ENCODE peak calls at places on chromosomes 5 and 9, in five cellular contexts. I, M, E, R and Z are unnamed samples.

GRCh38 chr5:32413466-32414263 is 30.9 kb downstream of the ZFR start:
- DNase-seq in R (no peak), I (no peak), M (no peak), E (no peak), Z (no peak)

GRCh38 chr5:135036405-135036804 is 2.4 kb upstream of the PITX1 start:
- DNase-seq in I (no peak), R (no peak), M (no peak), E (no peak), Z (no peak)

GRCh38 chr5:158436271-158437065 is 577.5 kb upstream of the CLINT1 start:
- DNase-seq in I (no peak), R (no peak), E (no peak), M (no peak), Z (no peak)

GRCh38 chr5:149271717-149272558 is at the start of gene AFAP1L1:
- DNase-seq in E (peak), R (no peak), I (no peak), M (no peak), Z (peak)

GRCh38 chr5:1851290-1851934 is 31.3 kb downstream of the IRX4 start:
- DNase-seq in I (no peak), E (no peak), R (no peak), M (no peak), Z (no peak)

GRCh38 chr5:153623906-153624765 is 133.7 kb downstream of the GRIA1 start:
- DNase-seq in R (no peak), M (peak), I (no peak), E (no peak), Z (no peak)

GRCh38 chr9:113921366-113921765 is 45.3 kb downstream of the ZNF618 start:
- DNase-seq in M (no peak), I (no peak), E (no peak), R (no peak), Z (no peak)

GRCh38 chr9:6660512-6660911 is 15.0 kb upstream of the GLDC start:
- DNase-seq in M (no peak), R (no peak), I (no peak), E (no peak), Z (no peak)

GRCh38 chr5:14268236-14268701 is 125.1 kb downstream of the TRIO start:
- DNase-seq in I (no peak), E (peak), R (no peak), M (peak), Z (peak)

GRCh38 chr5:158423623-158424200 is 564.8 kb upstream of the CLINT1 start:
- DNase-seq in E (no peak), M (no peak), I (no peak), R (no peak), Z (no peak)

GRCh38 chr5:60740322-60740721 is 40.4 kb upstream of the DEPDC1B start:
- DNase-seq in I (no peak), E (no peak), R (no peak), M (no peak), Z (no peak)

GRCh38 chr5:79070002-79070567 is 518 bp downstream of the BHMT2 start:
- DNase-seq in R (no peak), M (no peak), E (no peak), I (no peak), Z (peak)

GRCh38 chr5:111746791-111747190 is 10.2 kb downstream of the NREP start:
- DNase-seq in E (no peak), I (no peak), M (no peak), R (no peak), Z (no peak)

GRCh38 chr5:151596839-151597539 is 5.9 kb upstream of the FAT2 start:
- DNase-seq in R (no peak), E (no peak), M (no peak), I (no peak), Z (peak)

GRCh38 chr5:154465169-154465568 is 12.9 kb downstream of the HAND1 start:
- DNase-seq in M (no peak), R (no peak), E (peak), I (no peak), Z (peak)

GRCh38 chr9:113602126-113603119 is 138.9 kb downstream of the RGS3 start:
- DNase-seq in R (no peak), M (peak), E (peak), I (peak), Z (peak)

GRCh38 chr5:127833999-127834953 is 131.1 kb downstream of the CCDC192 start:
- DNase-seq in R (no peak), E (no peak), I (no peak), M (no peak), Z (no peak)

GRCh38 chr9:21958833-21959232 is 35.4 kb downstream of the CDKN2A start:
- DNase-seq in E (no peak), R (no peak), M (no peak), I (no peak), Z (no peak)

GRCh38 chr9:96033896-96034295 is 158.4 kb downstream of the ERCC6L2 start:
- DNase-seq in R (no peak), E (no peak), M (no peak), I (no peak), Z (no peak)

GRCh38 chr5:218457-219289 is 553 bp downstream of the SDHA start:
- DNase-seq in R (no peak), M (peak), I (no peak), E (no peak), Z (peak)

GRCh38 chr9:123127512-123128075 is 94.1 kb downstream of the GPR21 start:
- DNase-seq in I (no peak), M (no peak), E (no peak), R (no peak), Z (no peak)

GRCh38 chr9:74630228-74630627 is 133.1 kb downstream of the RORB start:
- DNase-seq in M (no peak), I (no peak), E (no peak), R (no peak), Z (no peak)

GRCh38 chr9:22005700-22006605 is 3.2 kb downstream of the CDKN2B start:
- DNase-seq in I (no peak), E (no peak), R (no peak), M (no peak), Z (no peak)

GRCh38 chr5:55816342-55816741 is 34.8 kb upstream of the IL31RA start:
- DNase-seq in I (no peak), E (no peak), R (no peak), M (no peak), Z (no peak)

GRCh38 chr5:15966066-15966640 is 213.4 kb downstream of the MARCHF11 start:
- DNase-seq in M (no peak), R (no peak), I (no peak), E (no peak), Z (no peak)

GRCh38 chr9:130118841-130119520 is 53.2 kb upstream of the NCS1 start:
- DNase-seq in M (no peak), I (no peak), R (no peak), E (no peak), Z (no peak)

GRCh38 chr9:32725066-32725860 is 58.1 kb upstream of the TMEM215 start:
- DNase-seq in M (no peak), R (no peak), E (no peak), I (no peak), Z (no peak)

GRCh38 chr5:112635276-112635675 is 102.4 kb upstream of the APC start:
- DNase-seq in I (no peak), R (no peak), E (no peak), M (no peak), Z (no peak)

GRCh38 chr5:172452398-172453205 is 1.7 kb downstream of the SH3PXD2B start:
- DNase-seq in I (no peak), R (no peak), M (no peak), E (peak), Z (no peak)

GRCh38 chr5:124783794-124784193 is 37.4 kb upstream of the ZNF608 start:
- DNase-seq in I (no peak), E (no peak), R (no peak), M (no peak), Z (no peak)

GRCh38 chr9:127393680-127394079 is 3.3 kb upstream of the SLC2A8 start:
- DNase-seq in M (no peak), I (no peak), E (no peak), R (no peak), Z (no peak)

GRCh38 chr5:107542428-107542827 is 128.3 kb downstream of the EFNA5 start:
- DNase-seq in R (peak), M (no peak), I (no peak), E (peak), Z (peak)

GRCh38 chr9:121699271-121700164 is 48.1 kb downstream of the DAB2IP start:
- DNase-seq in I (no peak), R (no peak), E (no peak), M (no peak), Z (no peak)
- H2AFZ ChIP-seq in I (no peak), R (no peak), E (no peak), M (no peak), Z (no peak)

DNA sequence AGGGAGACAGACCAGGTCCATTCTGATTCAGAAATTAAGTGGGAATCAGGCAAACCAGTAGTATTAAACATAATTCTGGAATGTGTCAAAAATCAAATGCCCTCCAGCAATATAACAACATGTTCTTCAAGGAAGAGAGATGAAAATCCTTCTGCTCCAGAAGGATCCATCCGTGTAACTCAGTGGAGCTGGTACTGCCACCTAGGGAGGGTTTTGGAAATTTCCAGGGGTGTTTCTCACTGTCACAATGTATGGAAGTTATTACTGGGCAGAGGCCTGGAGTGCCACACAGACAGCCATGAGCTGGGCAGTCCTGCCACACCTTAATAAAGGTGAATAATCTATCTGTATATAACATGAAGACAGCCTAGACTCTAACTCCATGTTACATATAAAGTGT is 87.5 kb downstream of the TTLL11 start:
- DNase-seq in M (peak), E (no peak), R (no peak), I (no peak), Z (no peak)
- TF ChIP-seq SP1 in M (no peak), E (no peak), R (no peak), I (no peak), Z (no peak)

GRCh38 chr5:36879274-36880033 is 2.9 kb downstream of the NIPBL start:
- DNase-seq in R (no peak), I (no peak), E (no peak), M (no peak), Z (no peak)
- H2AFZ ChIP-seq in R (no peak), I (no peak), E (no peak), M (no peak), Z (no peak)

GRCh38 chr9:93355827-93356226 is 95.7 kb upstream of the FAM120A start:
- DNase-seq in I (no peak), E (no peak), R (no peak), M (no peak), Z (no peak)

GRCh38 chr9:93357649-93358048 is 93.8 kb upstream of the FAM120A start:
- DNase-seq in M (no peak), E (no peak), I (no peak), R (peak), Z (no peak)

GRCh38 chr9:93354451-93354850 is 97.0 kb upstream of the FAM120A start:
- DNase-seq in E (peak), I (no peak), M (no peak), R (no peak), Z (no peak)
- TF ChIP-seq SP1 in E (no peak), I (no peak), M (no peak), R (no peak), Z (no peak)

DNA sequence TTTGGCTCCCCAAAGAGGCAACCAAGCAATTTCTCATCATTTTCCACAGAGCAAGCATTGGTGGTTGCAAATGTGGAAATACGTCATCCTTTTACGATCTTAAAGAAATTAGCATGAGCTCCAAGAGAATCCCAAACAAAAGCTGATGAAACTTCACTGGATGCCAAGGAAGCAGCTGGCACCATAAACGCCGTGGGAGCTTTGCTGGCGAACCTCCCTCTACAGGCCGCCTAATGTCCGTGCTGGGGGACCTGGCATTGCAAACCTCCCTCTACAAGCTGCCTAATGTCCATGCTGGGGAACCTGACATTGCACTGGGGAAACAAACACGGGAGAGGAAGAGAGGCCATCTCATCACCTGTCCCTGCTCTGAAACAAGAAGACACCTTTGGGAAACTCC is 432.3 kb downstream of the ACTL7B start:
- DNase-seq in M (no peak), R (no peak), E (no peak), I (no peak), Z (no peak)
- H2AFZ ChIP-seq in M (no peak), R (no peak), E (no peak), I (no peak), Z (no peak)

DNA sequence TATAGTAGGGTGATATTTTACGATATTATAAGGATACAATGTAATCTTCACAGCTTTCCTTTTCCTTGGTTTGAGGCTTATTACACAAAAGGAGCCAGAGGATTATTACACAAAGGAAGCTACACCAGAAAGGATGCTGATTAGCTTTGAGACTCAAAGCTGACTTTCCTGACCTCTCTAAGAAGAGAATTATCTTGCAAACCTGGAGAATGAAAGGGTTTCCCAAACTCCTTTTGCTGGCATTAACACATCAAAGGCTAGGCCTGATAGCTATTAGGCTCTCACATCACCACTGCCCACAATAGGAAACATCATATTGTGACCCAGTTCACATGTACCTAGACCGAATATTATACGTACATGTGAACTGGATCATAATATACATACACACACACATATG is 34.2 kb upstream of the CHD1 start:
- DNase-seq in R (no peak), I (no peak), E (no peak), M (no peak), Z (no peak)
- TF ChIP-seq SP1 in R (no peak), I (no peak), E (no peak), M (no peak), Z (no peak)

GRCh38 chr5:177456591-177456964 is 10.0 kb downstream of the PRR7 start:
- DNase-seq in E (no peak), R (no peak), M (no peak), I (no peak), Z (no peak)

GRCh38 chr5:177458912-177459350 is 12.3 kb downstream of the PRR7 start:
- DNase-seq in R (no peak), E (no peak), M (no peak), I (no peak), Z (no peak)

GRCh38 chr5:177458122-177458681 is 11.6 kb downstream of the PRR7 start:
- DNase-seq in E (no peak), R (no peak), M (no peak), I (no peak), Z (no peak)

GRCh38 chr5:177455661-177456590 is 9.3 kb downstream of the PRR7 start:
- DNase-seq in R (no peak), E (peak), I (peak), M (peak), Z (peak)

GRCh38 chr5:177457239-177458121 is 10.9 kb downstream of the PRR7 start:
- DNase-seq in I (peak), E (peak), M (peak), R (peak), Z (peak)
- H2AFZ ChIP-seq in I (no peak), E (no peak), M (no peak), R (no peak), Z (no peak)

DNA sequence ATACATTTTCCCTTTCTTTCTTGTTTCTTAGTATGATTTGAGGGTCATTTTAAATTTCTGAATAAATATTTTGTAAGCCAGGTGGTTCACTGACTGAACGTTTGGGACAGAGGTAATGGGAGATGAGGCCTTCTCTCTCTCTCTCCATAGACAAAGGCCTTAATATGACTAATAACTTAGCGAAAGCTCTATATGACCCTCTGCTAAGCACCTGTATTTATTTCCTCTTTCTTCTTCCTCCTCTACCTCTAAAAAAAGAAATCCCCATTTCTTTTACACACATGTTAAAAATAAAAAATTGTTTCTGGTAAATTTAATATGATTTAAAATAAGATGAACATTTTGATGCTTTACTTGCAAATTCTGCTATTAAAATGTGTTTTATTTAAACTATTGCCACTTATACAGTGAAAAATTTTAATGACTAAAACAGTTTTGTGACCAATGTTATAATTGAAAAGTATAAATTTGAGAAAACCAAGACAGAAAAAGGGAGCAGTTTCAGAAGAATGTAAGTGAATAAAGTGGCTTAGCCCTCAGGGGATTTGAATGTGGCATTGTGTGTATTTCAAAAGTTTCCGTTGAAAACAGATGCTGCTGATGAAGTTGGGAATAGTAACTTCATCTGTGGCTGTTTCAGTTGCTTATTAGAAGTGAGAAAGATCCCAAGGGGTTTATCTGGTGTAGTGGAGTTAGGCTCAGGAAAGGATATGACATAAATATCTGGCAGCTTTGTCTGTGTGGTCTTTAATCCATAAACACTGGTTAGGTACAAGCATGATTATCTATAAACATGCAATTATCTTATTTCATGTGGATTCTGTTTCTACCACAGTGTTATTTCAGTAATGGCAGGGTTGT is 128.6 kb upstream of the GRHPR start:
- DNase-seq in R (peak), I (no peak), E (no peak), M (peak), Z (no peak)
- TF ChIP-seq SP1 in R (no peak), I (no peak), E (no peak), M (no peak), Z (no peak)

GRCh38 chr9:106722051-106722753 is 140.8 kb upstream of the ZNF462 start:
- DNase-seq in E (no peak), R (no peak), I (no peak), M (no peak), Z (no peak)
- H2AFZ ChIP-seq in E (no peak), R (no peak), I (peak), M (no peak), Z (no peak)

DNA sequence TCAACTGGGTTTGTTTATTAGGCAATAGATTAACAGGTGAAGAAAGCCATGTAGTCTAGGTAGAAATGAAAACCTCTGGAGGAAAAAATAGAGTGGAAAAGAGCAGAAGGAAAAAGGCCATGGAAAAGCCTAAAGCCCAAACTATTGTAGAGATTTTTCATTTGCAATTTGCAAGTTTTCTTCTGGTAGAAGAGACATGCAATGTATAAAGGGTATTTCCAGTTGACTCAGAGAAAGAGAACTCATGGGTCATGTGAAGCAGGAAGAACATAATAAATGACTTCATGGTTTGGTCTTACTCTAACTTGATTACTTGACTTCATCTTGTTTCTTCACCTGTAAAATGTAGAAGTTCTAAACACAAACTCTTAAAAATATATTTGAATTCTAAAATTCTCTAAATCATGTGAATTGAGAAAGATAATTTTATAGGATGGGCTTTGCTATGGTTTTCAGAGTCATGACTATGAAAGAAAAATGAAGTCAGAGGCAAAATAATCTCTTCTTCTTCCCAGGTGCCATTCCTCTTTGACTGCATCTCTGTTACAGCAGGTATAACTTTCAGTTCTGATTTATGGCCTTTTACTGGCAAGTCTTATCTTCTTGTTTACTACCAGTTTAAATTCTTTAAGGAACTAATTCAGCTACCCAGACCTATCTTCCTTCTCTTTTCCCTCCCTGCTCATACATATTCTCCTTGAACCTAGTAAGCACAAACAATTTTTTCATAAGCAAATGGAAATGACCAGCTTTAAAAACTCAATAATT is 47.8 kb upstream of the TMC1 start:
- DNase-seq in I (no peak), E (no peak), M (no peak), R (peak), Z (no peak)
- TF ChIP-seq SP1 in I (no peak), E (no peak), M (no peak), R (no peak), Z (no peak)